ENCODE peak calls at places on chromosomes 7 and 10, in five cellular contexts. One of them, this sample, is unnamed.

GRCh38 chr7:359776-360361 is 69.9 kb downstream of the FOXL3 start:
- DNase-seq in heart left ventricle: no peak
- DNase-seq in substantia nigra: no peak
- DNase-seq in T follicular helper cell: no peak
- DNase-seq in iPS-NIHi11: no peak
- DNase-seq in this sample: no peak

GRCh38 chr10:71708301-71708703 is 11.3 kb downstream of the C10orf105 start:
- DNase-seq in heart left ventricle: peak
- DNase-seq in substantia nigra: peak
- DNase-seq in T follicular helper cell: peak
- DNase-seq in iPS-NIHi11: peak
- DNase-seq in this sample: peak

GRCh38 chr10:128709975-128710794 is 584.0 kb upstream of the MKI67 start:
- DNase-seq in heart left ventricle: no peak
- DNase-seq in substantia nigra: no peak
- DNase-seq in T follicular helper cell: no peak
- DNase-seq in iPS-NIHi11: no peak
- DNase-seq in this sample: no peak

GRCh38 chr10:69752491-69752890 is 49.2 kb upstream of the COL13A1 start:
- DNase-seq in heart left ventricle: no peak
- DNase-seq in substantia nigra: no peak
- DNase-seq in T follicular helper cell: no peak
- DNase-seq in iPS-NIHi11: no peak
- DNase-seq in this sample: no peak

GRCh38 chr7:15577600-15577999 is 15.8 kb upstream of the AGMO start:
- DNase-seq in heart left ventricle: no peak
- DNase-seq in substantia nigra: no peak
- DNase-seq in T follicular helper cell: no peak
- DNase-seq in iPS-NIHi11: no peak
- DNase-seq in this sample: no peak

GRCh38 chr7:146826338-146826737 is 709.7 kb downstream of the CNTNAP2 start:
- DNase-seq in heart left ventricle: no peak
- DNase-seq in substantia nigra: no peak
- DNase-seq in T follicular helper cell: no peak
- DNase-seq in iPS-NIHi11: peak
- DNase-seq in this sample: no peak

GRCh38 chr7:2241580-2242540 is at the start of the genes MRM2 and NUDT1:
- DNase-seq in heart left ventricle: peak
- DNase-seq in substantia nigra: peak
- DNase-seq in T follicular helper cell: peak
- DNase-seq in iPS-NIHi11: peak
- DNase-seq in this sample: peak

GRCh38 chr10:124223711-124224085 is 130.3 kb upstream of the CHST15 start:
- DNase-seq in heart left ventricle: no peak
- DNase-seq in substantia nigra: no peak
- DNase-seq in T follicular helper cell: no peak
- DNase-seq in iPS-NIHi11: no peak
- DNase-seq in this sample: no peak

GRCh38 chr10:132454296-132455198 is 57.5 kb downstream of the PWWP2B start:
- DNase-seq in heart left ventricle: no peak
- DNase-seq in substantia nigra: no peak
- DNase-seq in T follicular helper cell: no peak
- DNase-seq in iPS-NIHi11: no peak
- DNase-seq in this sample: no peak